ENCODE peak calls at places on chromosomes 13 and 19, in four cellular contexts. Z is HCT116, K is GM12878, A is SK-N-SH. F is an unnamed sample.

GRCh38 chr19:48255376-48256303 is at the start of gene CARD8:
- DNase-seq in A (peak; percentile 73), K (peak; percentile 88), Z (peak; percentile 84), F (peak; percentile 68)

GRCh38 chr13:93473441-93474270 is 247.0 kb downstream of the GPC6 start:
- DNase-seq in Z (no peak), A (no peak), K (no peak), F (no peak)

GRCh38 chr19:44653977-44654784 is 10.5 kb downstream of the PVR start:
- DNase-seq in K (peak; percentile 38), Z (no peak), A (no peak), F (peak; percentile 72)

GRCh38 chr13:51240178-51240577 is 18.0 kb downstream of the FAM124A start:
- DNase-seq in A (no peak), Z (no peak), K (no peak), F (no peak)

GRCh38 chr19:2524840-2525723 is 49.2 kb downstream of the GADD45B start:
- DNase-seq in A (no peak), K (no peak), Z (peak; percentile 87), F (peak; percentile 32)

GRCh38 chr19:14782978-14783545 is 4.7 kb upstream of the ADGRE2 start:
- DNase-seq in A (no peak), Z (no peak), K (no peak), F (peak; percentile 19)

GRCh38 chr13:85108356-85108755 is 690.9 kb downstream of the SLITRK6 start:
- DNase-seq in K (no peak), Z (no peak), A (no peak), F (no peak)

GRCh38 chr13:96091932-96092253 is 2.0 kb downstream of the HS6ST3 start:
- DNase-seq in K (no peak), Z (no peak), A (no peak), F (no peak)

GRCh38 chr19:45632468-45633196 is 6.6 kb downstream of the EML2 start:
- DNase-seq in Z (peak; percentile 80), A (peak; percentile 96), K (no peak), F (peak; percentile 97)

GRCh38 chr13:113002206-113002821 is 33.3 kb downstream of the MCF2L start:
- DNase-seq in K (no peak), A (peak; percentile 92), Z (no peak), F (peak; percentile 26)

GRCh38 chr19:10419200-10419645 is 1.1 kb upstream of the PDE4A start:
- DNase-seq in Z (no peak), A (peak; percentile 51), K (no peak), F (peak; percentile 63)

GRCh38 chr19:5038631-5039271 is 69.8 kb downstream of the KDM4B start:
- DNase-seq in Z (no peak), K (no peak), A (peak; percentile 72), F (peak; percentile 34)

GRCh38 chr13:43698743-43699142 is 88.0 kb downstream of the ENOX1 start:
- DNase-seq in A (no peak), Z (no peak), K (no peak), F (no peak)

DNA sequence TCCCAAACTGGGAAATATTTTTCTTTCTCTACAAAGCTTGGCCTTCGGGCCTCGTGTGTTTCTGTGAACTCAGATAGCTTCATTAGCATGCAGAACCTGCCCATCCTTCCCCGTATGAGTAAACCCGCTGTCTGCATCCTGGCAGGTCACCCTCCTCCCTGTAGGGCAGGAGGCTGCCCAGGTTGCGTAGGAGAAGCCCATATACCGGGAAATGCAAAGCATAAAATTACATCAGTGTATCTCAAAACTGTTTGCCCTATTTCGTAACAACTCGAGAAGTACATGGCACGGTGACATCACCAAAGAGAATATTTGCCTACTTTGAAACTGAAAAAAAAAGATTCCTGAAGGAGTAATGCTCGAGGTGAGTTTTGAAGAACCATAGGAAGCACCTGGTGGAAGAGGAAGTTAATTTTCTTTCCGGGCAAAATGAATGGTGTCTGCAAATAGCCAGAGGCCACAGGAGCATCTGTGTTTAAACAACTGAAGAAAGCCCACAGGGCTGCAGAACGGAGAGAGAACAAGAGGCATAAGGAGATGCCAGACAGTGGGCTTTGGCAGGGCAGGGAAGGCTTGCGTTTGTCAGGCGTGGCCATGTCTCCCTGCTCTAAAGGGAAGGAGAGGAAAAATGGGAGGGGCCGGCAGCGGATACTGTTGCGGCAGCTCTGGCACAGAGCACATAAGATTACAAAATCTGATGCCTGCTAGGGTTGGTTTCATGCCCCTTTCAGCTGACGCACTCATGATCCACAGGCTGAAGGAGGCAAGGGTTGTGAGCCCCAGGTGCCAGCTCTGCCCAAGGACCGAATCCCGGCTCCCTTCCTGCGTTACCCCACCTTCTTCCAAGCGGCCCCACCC is 81.4 kb downstream of the IRS2 start:
- DNase-seq in K (no peak), Z (no peak), A (no peak), F (no peak)
- TF ChIP-seq REST in K (no peak), Z (no peak), A (no peak), F (no peak)

GRCh38 chr19:55316646-55317045 is 8.5 kb downstream of the TMEM150B start:
- DNase-seq in K (no peak), Z (no peak), A (peak; percentile 14), F (no peak)

GRCh38 chr19:55322495-55322894 is 2.6 kb downstream of the TMEM150B start:
- DNase-seq in K (no peak), Z (no peak), A (no peak), F (no peak)

GRCh38 chr19:55320844-55321419 is 4.2 kb downstream of the TMEM150B start:
- DNase-seq in Z (no peak), A (no peak), K (no peak), F (no peak)

GRCh38 chr19:55321466-55321865 is 3.7 kb downstream of the TMEM150B start:
- DNase-seq in Z (no peak), K (no peak), A (no peak), F (no peak)

GRCh38 chr19:55319786-55320185 is 5.4 kb downstream of the TMEM150B start:
- DNase-seq in A (peak; percentile 83), K (no peak), Z (no peak), F (peak; percentile 66)
- TF ChIP-seq ZBTB33 in A (no peak), K (no peak), Z (no peak), F (no peak)

DNA sequence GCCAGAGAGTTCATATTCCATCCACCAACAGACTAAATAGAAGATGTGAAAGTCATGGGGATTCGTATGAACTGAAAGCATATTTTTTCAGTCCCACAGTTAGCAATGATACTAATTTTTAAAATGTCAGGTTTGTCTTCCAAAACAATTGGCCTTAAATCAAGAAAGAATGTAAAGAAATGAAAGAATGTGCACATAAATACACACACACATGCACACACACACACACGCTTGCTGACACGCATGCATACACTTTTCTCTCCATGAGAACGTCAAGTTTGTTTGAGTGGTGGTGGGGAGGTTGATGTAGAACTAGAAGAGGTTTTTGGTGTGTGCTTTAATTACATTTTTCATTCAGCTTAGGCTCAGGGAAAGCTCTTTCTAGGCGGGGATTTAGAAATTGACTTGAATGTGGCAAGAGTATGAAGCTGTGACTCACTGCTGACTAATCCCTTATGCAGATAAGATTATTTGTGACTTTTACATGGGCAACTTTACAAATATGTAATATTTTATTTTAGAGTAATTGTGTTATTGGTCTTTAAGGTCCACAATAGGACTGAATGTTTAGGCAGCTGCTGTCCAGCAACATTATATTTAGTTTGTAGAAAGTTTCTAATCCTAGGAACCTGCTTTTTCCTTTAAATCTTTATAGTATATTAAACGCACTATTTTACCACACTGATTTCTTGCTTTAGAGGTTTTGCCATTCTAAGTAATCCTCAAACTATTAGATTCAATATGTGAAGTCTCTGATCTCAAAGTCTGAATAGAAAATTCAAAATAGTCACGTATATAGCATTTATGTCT is 18.8 kb downstream of the FLT1 start:
- DNase-seq in A (no peak), K (no peak), Z (peak; percentile 36), F (peak; percentile 52)
- TF ChIP-seq REST in A (no peak), K (no peak), Z (no peak), F (no peak)

GRCh38 chr19:30693179-30693578 is 321.0 kb downstream of the ZNF536 start:
- DNase-seq in K (no peak), A (peak; percentile 59), Z (no peak), F (no peak)

GRCh38 chr19:30690525-30690924 is 318.3 kb downstream of the ZNF536 start:
- DNase-seq in Z (no peak), A (no peak), K (no peak), F (no peak)

GRCh38 chr19:30690935-30691505 is 318.8 kb downstream of the ZNF536 start:
- DNase-seq in Z (no peak), K (no peak), A (peak; percentile 44), F (no peak)

GRCh38 chr19:30692517-30692870 is 320.3 kb downstream of the ZNF536 start:
- DNase-seq in Z (no peak), A (no peak), K (no peak), F (no peak)

DNA sequence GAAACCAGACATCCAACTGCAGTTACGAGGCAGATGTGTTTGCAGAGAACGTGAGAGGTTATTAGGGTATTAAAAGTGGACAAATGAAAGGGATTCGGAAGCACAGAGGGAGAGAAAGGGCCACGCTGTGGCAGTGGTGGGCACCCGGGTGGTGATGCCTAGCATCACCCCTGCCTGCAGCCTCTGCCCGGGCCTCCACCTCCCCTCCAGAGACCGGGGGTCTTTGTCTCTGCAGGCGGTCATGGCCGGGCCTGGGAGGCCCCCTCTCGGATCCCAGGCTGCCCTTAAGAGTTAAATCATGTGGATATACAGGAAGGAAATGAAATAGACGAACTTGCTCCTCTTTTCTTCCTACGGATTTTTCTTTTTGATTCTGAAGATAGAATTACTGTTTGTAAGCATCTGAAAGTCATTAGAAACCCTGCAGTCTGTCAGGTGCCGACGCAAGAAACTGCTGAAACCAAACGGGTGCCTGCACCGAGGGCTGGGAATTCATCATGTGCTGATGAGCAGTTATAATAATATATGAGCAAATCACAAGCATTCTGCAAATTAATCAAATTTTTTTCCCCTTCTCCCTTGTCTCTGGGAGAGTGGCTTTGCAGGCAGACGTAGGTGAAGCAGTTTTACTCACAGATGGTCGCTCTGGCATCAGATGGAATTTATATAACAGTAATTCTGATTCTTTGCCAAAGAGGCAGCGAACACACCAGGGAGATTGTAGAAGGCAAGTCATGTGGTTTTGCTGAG is 319.8 kb downstream of the ZNF536 start:
- DNase-seq in Z (no peak), A (peak; percentile 66), K (no peak), F (no peak)
- TF ChIP-seq ZBTB33 in Z (no peak), A (no peak), K (no peak), F (no peak)

DNA sequence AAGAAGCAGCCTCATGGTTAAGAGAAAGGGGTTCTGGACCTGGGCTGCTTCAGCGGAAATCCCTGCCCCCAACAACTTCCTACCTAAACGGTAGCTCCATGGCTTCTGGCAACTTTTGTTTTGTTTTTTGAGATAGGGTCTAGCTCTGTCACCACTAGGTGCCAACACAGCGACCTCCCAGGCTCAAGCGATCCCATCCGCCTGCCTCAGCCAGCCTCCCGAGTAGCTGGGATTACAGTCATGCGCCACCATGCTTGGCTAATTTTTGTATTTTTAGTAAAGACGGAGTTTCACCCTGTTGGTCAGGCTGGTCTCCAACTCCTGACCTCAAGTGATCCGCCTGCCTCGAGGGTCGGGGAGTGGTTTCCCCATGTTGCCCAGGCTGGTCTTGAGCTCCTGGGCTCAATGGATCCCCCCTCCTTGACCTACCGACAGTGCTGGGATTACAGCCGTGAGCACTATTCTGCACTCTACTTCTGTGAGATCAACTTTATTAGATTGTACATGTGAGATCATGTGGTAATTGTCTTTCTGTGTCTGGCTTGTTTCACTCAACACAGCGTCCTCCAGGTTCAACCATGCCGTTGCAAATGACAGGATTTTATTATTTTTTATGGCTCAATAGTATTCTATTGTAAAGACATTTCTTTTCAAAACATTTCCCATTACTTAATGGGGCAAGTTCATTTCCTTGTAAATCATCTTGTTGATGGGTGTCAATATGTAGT is 1.3 kb upstream of the OBI1 start:
- DNase-seq in A (peak; percentile 47), K (no peak), Z (no peak), F (no peak)
- TF ChIP-seq REST in A (no peak), K (no peak), Z (no peak), F (no peak)

GRCh38 chr19:13684021-13684420 is 80.3 kb upstream of the MRI1 start:
- DNase-seq in A (no peak), Z (no peak), K (no peak), F (no peak)

GRCh38 chr19:13681509-13681908 is 82.8 kb upstream of the MRI1 start:
- DNase-seq in Z (no peak), K (no peak), A (no peak), F (no peak)
- TF ChIP-seq ZBTB33 in Z (no peak), K (no peak), A (no peak), F (no peak)

GRCh38 chr19:50724522-50725217 is 1.5 kb downstream of the CLEC11A start:
- DNase-seq in K (peak; percentile 55), A (peak; percentile 100), Z (peak; percentile 99), F (peak; percentile 99)
- TF ChIP-seq REST in K (no peak), A (no peak), Z (no peak), F (no peak)